ENCODE peak calls at places on chromosomes 13 and 19, in nine cellular contexts. N is NCI-H345; J is stimulated activated CD4-positive, alpha-beta T cell treated with anti-CD3 and anti-CD28 coated beads, Interleukin-15, amount 100 ng/mL, for 1 hour; V is HEK293T; U is right cardiac atrium; Y is uterus; A is frontal cortex; K is breast epithelium; T is Jurkat, Clone E6-1. C is an unnamed sample.

GRCh38 chr19:33348301-33349010 is 25.1 kb upstream of the CEBPG start:
- DNase-seq in N (no peak), J (no peak), V (no peak), U (no peak), Y (no peak), A (no peak), K (no peak), T (no peak), C (no peak)

GRCh38 chr19:45103200-45103624 is 10.2 kb downstream of the PPP1R37 start:
- DNase-seq in N (peak; percentile 79), J (peak; percentile 16), V (no peak), U (no peak), Y (no peak), A (no peak), K (no peak), T (no peak), C (no peak)

GRCh38 chr19:35011737-35012682 is 11.9 kb downstream of the GRAMD1A start:
- DNase-seq in N (no peak), J (no peak), V (no peak), U (no peak), Y (no peak), A (no peak), K (no peak), T (no peak), C (no peak)

GRCh38 chr19:11094520-11094894 is 5.2 kb downstream of the LDLR start:
- DNase-seq in N (no peak), J (no peak), V (no peak), U (no peak), Y (no peak), A (no peak), K (no peak), T (no peak), C (no peak)

GRCh38 chr13:24161010-24161775 is 673 bp downstream of the SPATA13 start:
- DNase-seq in N (peak; percentile 44), J (no peak), V (no peak), U (peak; percentile 23), Y (no peak), A (peak; percentile 46), K (no peak), T (no peak), C (no peak)

GRCh38 chr19:2317300-2317699 is 9.3 kb upstream of the LINGO3 start:
- DNase-seq in N (no peak), J (no peak), V (no peak), U (no peak), Y (no peak), A (no peak), K (no peak), T (no peak), C (no peak)

GRCh38 chr19:17319473-17320238 is 10.3 kb downstream of the DDA1 start:
- DNase-seq in N (no peak), J (no peak), V (no peak), U (no peak), Y (no peak), A (no peak), K (no peak), T (no peak), C (no peak)

GRCh38 chr19:51971624-51972023 is 15.0 kb downstream of the ZNF350 start:
- DNase-seq in N (no peak), J (no peak), V (no peak), U (no peak), Y (no peak), A (no peak), K (no peak), T (no peak), C (no peak)

GRCh38 chr13:20654156-20654555 is 49.3 kb upstream of the IL17D start:
- DNase-seq in N (no peak), J (no peak), V (no peak), U (no peak), Y (no peak), A (no peak), K (no peak), T (no peak), C (no peak)

GRCh38 chr19:4568884-4569283 is 9.4 kb upstream of the SEMA6B start:
- DNase-seq in N (no peak), J (no peak), V (no peak), U (no peak), Y (no peak), A (no peak), K (no peak), T (no peak), C (no peak)

GRCh38 chr13:51814825-51815650 is 11.1 kb upstream of the DHRS12 start:
- DNase-seq in N (peak; percentile 65), J (peak; percentile 48), V (peak; percentile 77), U (peak; percentile 51), Y (peak; percentile 65), A (no peak), K (peak; percentile 46), T (peak; percentile 63), C (no peak)

GRCh38 chr19:5131866-5132561 is 163.1 kb downstream of the KDM4B start:
- DNase-seq in N (peak; percentile 74), J (no peak), V (no peak), U (no peak), Y (no peak), A (no peak), K (peak; percentile 46), T (peak; percentile 48), C (no peak)

GRCh38 chr13:27022571-27023311 is 148.9 kb downstream of the USP12 start:
- DNase-seq in N (peak; percentile 22), J (no peak), V (no peak), U (no peak), Y (no peak), A (no peak), K (no peak), T (no peak), C (no peak)

GRCh38 chr19:14871619-14872230 is 14.2 kb downstream of the OR7A17 start:
- DNase-seq in N (no peak), J (no peak), V (peak; percentile 12), U (no peak), Y (no peak), A (no peak), K (no peak), T (peak; percentile 20), C (no peak)

GRCh38 chr13:77492982-77493381 is 42.5 kb upstream of the SCEL start:
- DNase-seq in N (peak; percentile 68), J (no peak), V (peak; percentile 55), U (no peak), Y (no peak), A (no peak), K (no peak), T (peak; percentile 15), C (no peak)

GRCh38 chr19:54164369-54165068 is 5.0 kb upstream of the LENG1 start:
- DNase-seq in N (no peak), J (no peak), V (peak; percentile 67), U (no peak), Y (peak; percentile 61), A (no peak), K (no peak), T (no peak), C (peak; percentile 84)

GRCh38 chr19:39047076-39047475 is 14.7 kb upstream of the FBXO27 start:
- DNase-seq in N (no peak), J (no peak), V (no peak), U (no peak), Y (no peak), A (no peak), K (no peak), T (no peak), C (no peak)

GRCh38 chr19:40867701-40868100 is 14.3 kb downstream of the CYP2A7 start:
- DNase-seq in N (no peak), J (no peak), V (no peak), U (no peak), Y (no peak), A (no peak), K (no peak), T (no peak), C (no peak)

GRCh38 chr13:86000546-86000945 is 201.3 kb upstream of the SLITRK6 start:
- DNase-seq in N (peak; percentile 6), J (no peak), V (no peak), U (no peak), Y (no peak), A (no peak), K (no peak), T (no peak), C (no peak)

GRCh38 chr19:15989889-15990288 is 41.1 kb downstream of the OR10H4 start:
- DNase-seq in N (no peak), J (no peak), V (no peak), U (no peak), Y (no peak), A (no peak), K (no peak), T (no peak), C (no peak)

GRCh38 chr19:11578342-11579142 is 1.1 kb upstream of the ACP5 start:
- DNase-seq in N (no peak), J (no peak), V (no peak), U (peak; percentile 64), Y (no peak), A (no peak), K (peak; percentile 32), T (no peak), C (no peak)

GRCh38 chr19:2926341-2927031 is 18.3 kb downstream of the ZNF77 start:
- DNase-seq in N (no peak), J (no peak), V (no peak), U (no peak), Y (no peak), A (no peak), K (no peak), T (no peak), C (no peak)

GRCh38 chr13:52975969-52976368 is 52.6 kb upstream of the OLFM4 start:
- DNase-seq in N (peak; percentile 22), J (no peak), V (no peak), U (no peak), Y (no peak), A (no peak), K (no peak), T (no peak), C (no peak)

GRCh38 chr13:83796364-83796763 is 85.9 kb downstream of the SLITRK1 start:
- DNase-seq in N (peak; percentile 25), J (no peak), V (no peak), U (no peak), Y (peak; percentile 13), A (no peak), K (no peak), T (no peak), C (no peak)

GRCh38 chr19:11519138-11519537 is 9.8 kb downstream of the ECSIT start:
- DNase-seq in N (no peak), J (no peak), V (no peak), U (no peak), Y (no peak), A (no peak), K (no peak), T (no peak), C (no peak)

GRCh38 chr19:16771618-16772017 is 52.0 kb downstream of the NWD1 start:
- DNase-seq in N (peak; percentile 66), J (peak; percentile 39), V (peak; percentile 85), U (peak; percentile 80), Y (peak; percentile 87), A (peak; percentile 43), K (peak; percentile 65), T (peak; percentile 78), C (peak; percentile 81)

GRCh38 chr19:15200575-15201364 is at the start of gene NOTCH3:
- DNase-seq in N (no peak), J (no peak), V (peak; percentile 67), U (no peak), Y (no peak), A (peak; percentile 56), K (no peak), T (no peak), C (no peak)

GRCh38 chr13:21075303-21076264 is 14.2 kb upstream of the LATS2 start:
- DNase-seq in N (no peak), J (no peak), V (no peak), U (no peak), Y (no peak), A (no peak), K (no peak), T (no peak), C (peak; percentile 77)

GRCh38 chr19:41172297-41173164 is 20.5 kb upstream of the CYP2S1 start:
- DNase-seq in N (no peak), J (no peak), V (no peak), U (no peak), Y (no peak), A (no peak), K (no peak), T (no peak), C (no peak)

GRCh38 chr13:48808689-48809088 is 155.0 kb downstream of the CYSLTR2 start:
- DNase-seq in N (no peak), J (no peak), V (no peak), U (no peak), Y (no peak), A (no peak), K (no peak), T (no peak), C (no peak)

GRCh38 chr13:89862691-89863036 is 1484.8 kb upstream of the MIR17HG start:
- DNase-seq in N (no peak), J (no peak), V (no peak), U (no peak), Y (no peak), A (no peak), K (no peak), T (no peak), C (no peak)

C was measured in type B pancreatic cell.